ENCODE peak calls at places on chromosome 13, in four cellular contexts. One of them, this sample, is unnamed. For H3K36me3, the result is how much of the 10 kb centered on the place peaks cover.

GRCh38 chr13:73387318-73387717 is 328.5 kb downstream of the KLF5 start:
- DNase-seq in DND-41: no peak
- DNase-seq in upper lobe of right lung: no peak
- DNase-seq in PC-3: no peak
- DNase-seq in this sample: no peak

GRCh38 chr13:110829486-110829885 is 85.4 kb downstream of the ANKRD10 start:
- DNase-seq in DND-41: no peak
- DNase-seq in upper lobe of right lung: no peak
- DNase-seq in PC-3: no peak
- DNase-seq in this sample: no peak

GRCh38 chr13:77521595-77522367 is 13.7 kb upstream of the SCEL start:
- DNase-seq in DND-41: no peak
- DNase-seq in upper lobe of right lung: peak
- DNase-seq in PC-3: peak
- DNase-seq in this sample: no peak

GRCh38 chr13:72656357-72656756 is 71.1 kb downstream of the MZT1 start:
- DNase-seq in DND-41: no peak
- DNase-seq in upper lobe of right lung: no peak
- DNase-seq in PC-3: no peak
- DNase-seq in this sample: no peak

GRCh38 chr13:109700176-109700575 is 86.2 kb downstream of the IRS2 start:
- DNase-seq in DND-41: peak
- DNase-seq in upper lobe of right lung: peak
- DNase-seq in PC-3: peak
- DNase-seq in this sample: peak

GRCh38 chr13:113883921-113884804 is 20.3 kb upstream of the GAS6 start:
- DNase-seq in DND-41: no peak
- DNase-seq in upper lobe of right lung: no peak
- DNase-seq in PC-3: no peak
- DNase-seq in this sample: no peak

GRCh38 chr13:80274643-80275042 is 66.3 kb downstream of the SPRY2 start:
- DNase-seq in DND-41: no peak
- DNase-seq in upper lobe of right lung: no peak
- DNase-seq in PC-3: peak
- DNase-seq in this sample: no peak

GRCh38 chr13:44498969-44499368 is 77.2 kb downstream of the TSC22D1 start:
- DNase-seq in DND-41: no peak
- DNase-seq in upper lobe of right lung: no peak
- DNase-seq in PC-3: no peak
- DNase-seq in this sample: no peak

GRCh38 chr13:44762946-44763345 is 186.8 kb upstream of the TSC22D1 start:
- DNase-seq in DND-41: no peak
- DNase-seq in upper lobe of right lung: no peak
- DNase-seq in PC-3: no peak
- DNase-seq in this sample: no peak

GRCh38 chr13:94602467-94602866 is 810 bp downstream of the GPR180 start:
- DNase-seq in DND-41: no peak
- DNase-seq in upper lobe of right lung: no peak
- DNase-seq in PC-3: no peak
- DNase-seq in this sample: no peak

GRCh38 chr13:60152904-60153303 is 10.8 kb downstream of the DIAPH3 start:
- DNase-seq in DND-41: no peak
- DNase-seq in upper lobe of right lung: no peak
- DNase-seq in PC-3: no peak
- DNase-seq in this sample: no peak

GRCh38 chr13:114130708-114131580 is 1.5 kb downstream of the RASA3 start:
- DNase-seq in DND-41: peak
- DNase-seq in upper lobe of right lung: no peak
- DNase-seq in PC-3: peak
- DNase-seq in this sample: no peak

GRCh38 chr13:53343345-53343744 is 314.7 kb downstream of the OLFM4 start:
- DNase-seq in DND-41: no peak
- DNase-seq in upper lobe of right lung: no peak
- DNase-seq in PC-3: no peak
- DNase-seq in this sample: no peak

GRCh38 chr13:62119739-62120700 is 704.4 kb upstream of the PCDH20 start:
- DNase-seq in DND-41: no peak
- DNase-seq in upper lobe of right lung: no peak
- DNase-seq in PC-3: peak
- DNase-seq in this sample: no peak

GRCh38 chr13:30810261-30810701 is 74.9 kb downstream of the ALOX5AP start:
- DNase-seq in DND-41: no peak
- DNase-seq in upper lobe of right lung: no peak
- DNase-seq in PC-3: no peak
- DNase-seq in this sample: no peak

GRCh38 chr13:76991432-76991795 is 467 bp upstream of the CLN5 start:
- DNase-seq in DND-41: no peak
- DNase-seq in upper lobe of right lung: no peak
- DNase-seq in PC-3: peak
- DNase-seq in this sample: peak

GRCh38 chr13:22703601-22704209 is 477.1 kb upstream of the SGCG start:
- DNase-seq in DND-41: no peak
- DNase-seq in upper lobe of right lung: no peak
- DNase-seq in PC-3: peak
- DNase-seq in this sample: no peak

GRCh38 chr13:50678464-50679162 is 164.9 kb downstream of the DLEU7 start:
- DNase-seq in DND-41: no peak
- DNase-seq in upper lobe of right lung: no peak
- DNase-seq in PC-3: peak
- DNase-seq in this sample: no peak

GRCh38 chr13:98468352-98468751 is 108.6 kb downstream of the STK24 start:
- DNase-seq in DND-41: no peak
- DNase-seq in upper lobe of right lung: no peak
- DNase-seq in PC-3: no peak
- DNase-seq in this sample: no peak

GRCh38 chr13:98468929-98469328 is 108.0 kb downstream of the STK24 start:
- DNase-seq in DND-41: no peak
- DNase-seq in upper lobe of right lung: no peak
- DNase-seq in PC-3: no peak
- DNase-seq in this sample: no peak

GRCh38 chr13:98467263-98467985 is 109.5 kb downstream of the STK24 start:
- DNase-seq in DND-41: no peak
- DNase-seq in upper lobe of right lung: no peak
- DNase-seq in PC-3: no peak
- DNase-seq in this sample: no peak

GRCh38 chr13:98462946-98463345 is 114.0 kb downstream of the STK24 start:
- DNase-seq in DND-41: no peak
- DNase-seq in upper lobe of right lung: no peak
- DNase-seq in PC-3: no peak
- DNase-seq in this sample: no peak

GRCh38 chr13:98466634-98467236 is 110.2 kb downstream of the STK24 start:
- DNase-seq in DND-41: peak
- DNase-seq in upper lobe of right lung: no peak
- DNase-seq in PC-3: peak
- DNase-seq in this sample: no peak
- H3K36me3 ChIP-seq in DND-41: half or more
- H3K36me3 ChIP-seq in upper lobe of right lung: half or more
- H3K36me3 ChIP-seq in PC-3: under half
- H3K36me3 ChIP-seq in this sample: under half

GRCh38 chr13:33144358-33144784 is 128.1 kb downstream of the KL start:
- DNase-seq in DND-41: no peak
- DNase-seq in upper lobe of right lung: no peak
- DNase-seq in PC-3: no peak
- DNase-seq in this sample: no peak

GRCh38 chr13:33138441-33138840 is 122.2 kb downstream of the KL start:
- DNase-seq in DND-41: no peak
- DNase-seq in upper lobe of right lung: no peak
- DNase-seq in PC-3: no peak
- DNase-seq in this sample: no peak

GRCh38 chr13:33137726-33138125 is 121.5 kb downstream of the KL start:
- DNase-seq in DND-41: no peak
- DNase-seq in upper lobe of right lung: no peak
- DNase-seq in PC-3: no peak
- DNase-seq in this sample: no peak

GRCh38 chr13:33139186-33139585 is 123.0 kb downstream of the KL start:
- DNase-seq in DND-41: no peak
- DNase-seq in upper lobe of right lung: no peak
- DNase-seq in PC-3: no peak
- DNase-seq in this sample: no peak

DNA sequence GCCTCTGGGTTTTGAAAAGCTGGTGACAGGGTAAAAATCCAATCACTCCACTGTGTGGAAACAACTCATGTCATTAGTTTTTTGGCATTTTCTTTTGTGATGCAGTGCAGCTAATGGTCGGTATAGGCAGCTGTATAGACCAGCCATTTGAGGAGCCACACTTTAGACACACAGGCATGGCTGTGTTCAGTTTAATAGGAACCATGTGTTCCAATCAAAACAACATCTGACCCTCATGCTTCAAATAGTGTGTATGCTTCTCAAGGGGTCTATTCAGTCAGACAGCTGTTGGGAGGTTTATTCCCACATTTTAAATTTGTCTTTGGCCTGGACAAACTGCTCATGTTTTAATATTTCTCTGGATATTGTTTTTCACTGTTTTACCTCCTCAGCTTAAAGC is 123.9 kb downstream of the KL start:
- DNase-seq in DND-41: no peak
- DNase-seq in upper lobe of right lung: no peak
- DNase-seq in PC-3: no peak
- DNase-seq in this sample: no peak
- H3K36me3 ChIP-seq in DND-41: under half
- H3K36me3 ChIP-seq in upper lobe of right lung: under half
- H3K36me3 ChIP-seq in PC-3: under half
- H3K36me3 ChIP-seq in this sample: under half

GRCh38 chr13:112561478-112561877 is 26.5 kb downstream of the TUBGCP3 start:
- DNase-seq in DND-41: no peak
- DNase-seq in upper lobe of right lung: no peak
- DNase-seq in PC-3: no peak
- DNase-seq in this sample: no peak
- H3K36me3 ChIP-seq in DND-41: half or more
- H3K36me3 ChIP-seq in upper lobe of right lung: half or more
- H3K36me3 ChIP-seq in PC-3: under half
- H3K36me3 ChIP-seq in this sample: under half

DNA sequence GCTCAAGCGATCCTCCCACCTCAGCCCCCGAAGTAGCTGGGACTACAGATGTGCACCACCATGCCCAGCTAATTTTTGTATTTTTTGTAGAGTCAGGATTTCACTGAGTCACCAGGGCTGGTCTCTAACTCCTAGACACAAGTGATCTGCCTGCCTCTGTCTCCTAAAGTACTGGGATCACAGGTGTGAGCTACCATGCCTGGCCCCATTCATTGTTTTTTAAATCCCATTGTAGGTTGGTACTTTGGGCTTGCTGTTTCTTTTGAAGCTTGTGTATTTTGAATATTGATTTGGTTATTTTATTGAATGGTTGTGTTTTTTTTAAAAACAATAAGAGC is 26.7 kb downstream of the ZMYM2 start:
- DNase-seq in DND-41: no peak
- DNase-seq in upper lobe of right lung: no peak
- DNase-seq in PC-3: no peak
- DNase-seq in this sample: no peak
- H3K36me3 ChIP-seq in DND-41: under half
- H3K36me3 ChIP-seq in upper lobe of right lung: under half
- H3K36me3 ChIP-seq in PC-3: under half
- H3K36me3 ChIP-seq in this sample: under half

GRCh38 chr13:101025519-101025918 is 350.9 kb upstream of the TMTC4 start:
- DNase-seq in DND-41: no peak
- DNase-seq in upper lobe of right lung: no peak
- DNase-seq in PC-3: peak
- DNase-seq in this sample: no peak
- H3K36me3 ChIP-seq in DND-41: under half
- H3K36me3 ChIP-seq in upper lobe of right lung: under half
- H3K36me3 ChIP-seq in PC-3: under half
- H3K36me3 ChIP-seq in this sample: under half